ENCODE peak calls at places on chromosomes 12 and 14, in nine cellular contexts. C, E, T, Q, Y, N, L, R and P are unnamed samples.

GRCh38 chr12:93176166-93176565 is 201.6 kb upstream of the NUDT4 start:
- DNase-seq in C (no peak), E (no peak), T (no peak), Q (no peak), Y (no peak), N (peak; percentile 55), L (no peak), R (no peak), P (no peak)

GRCh38 chr14:90547250-90547649 is 150.4 kb downstream of the CALM1 start:
- DNase-seq in C (no peak), E (no peak), T (no peak), Q (no peak), Y (no peak), N (no peak), L (no peak), R (no peak), P (no peak)

GRCh38 chr12:93130371-93131049 is 201.4 kb upstream of the EEA1 start:
- DNase-seq in C (no peak), E (no peak), T (no peak), Q (no peak), Y (no peak), N (no peak), L (no peak), R (peak; percentile 9), P (no peak)

GRCh38 chr12:93593833-93594232 is 21.4 kb downstream of the SOCS2 start:
- DNase-seq in C (no peak), E (no peak), T (no peak), Q (no peak), Y (no peak), N (no peak), L (no peak), R (peak; percentile 36), P (no peak)

GRCh38 chr12:53960187-53961024 is 5.7 kb downstream of the HOXC12 start:
- DNase-seq in C (no peak), E (no peak), T (no peak), Q (no peak), Y (no peak), N (no peak), L (no peak), R (no peak), P (no peak)

GRCh38 chr14:105012171-105012985 is 8.5 kb downstream of the CDCA4 start:
- DNase-seq in C (no peak), E (no peak), T (no peak), Q (no peak), Y (no peak), N (no peak), L (no peak), R (no peak), P (no peak)

GRCh38 chr12:38704455-38704854 is 200.9 kb downstream of the CPNE8 start:
- DNase-seq in C (no peak), E (no peak), T (no peak), Q (no peak), Y (no peak), N (no peak), L (no peak), R (no peak), P (no peak)

GRCh38 chr12:1811281-1811947 is 9.0 kb upstream of the LRTM2 start:
- DNase-seq in C (no peak), E (no peak), T (no peak), Q (no peak), Y (no peak), N (peak; percentile 69), L (no peak), R (no peak), P (no peak)

GRCh38 chr12:18139254-18139653 is 49.3 kb upstream of the RERGL start:
- DNase-seq in C (no peak), E (no peak), T (no peak), Q (no peak), Y (no peak), N (no peak), L (no peak), R (no peak), P (no peak)

GRCh38 chr12:89162704-89163261 is 189.5 kb downstream of the DUSP6 start:
- DNase-seq in C (peak; percentile 75), E (no peak), T (no peak), Q (peak; percentile 62), Y (peak; percentile 81), N (peak; percentile 98), L (peak; percentile 16), R (peak; percentile 57), P (no peak)

GRCh38 chr14:35193161-35193560 is 70.8 kb downstream of the PRORP start:
- DNase-seq in C (no peak), E (no peak), T (no peak), Q (no peak), Y (no peak), N (no peak), L (no peak), R (no peak), P (no peak)

GRCh38 chr12:82019533-82019932 is 260.4 kb upstream of the PPFIA2 start:
- DNase-seq in C (no peak), E (no peak), T (no peak), Q (no peak), Y (no peak), N (peak; percentile 26), L (no peak), R (peak; percentile 34), P (peak; percentile 4)

GRCh38 chr14:45679852-45680251 is 426.9 kb upstream of the MIS18BP1 start:
- DNase-seq in C (peak; percentile 49), E (no peak), T (no peak), Q (no peak), Y (no peak), N (peak; percentile 29), L (no peak), R (no peak), P (no peak)

GRCh38 chr14:72443991-72444431 is 449.9 kb downstream of the DPF3 start:
- DNase-seq in C (no peak), E (no peak), T (no peak), Q (no peak), Y (no peak), N (no peak), L (no peak), R (no peak), P (no peak)

GRCh38 chr12:50971946-50972345 is 19.6 kb downstream of the HIGD1C start:
- DNase-seq in C (no peak), E (no peak), T (no peak), Q (no peak), Y (no peak), N (peak; percentile 44), L (no peak), R (no peak), P (no peak)
- H3K36me3 ChIP-seq in C (peaks cover 2% of the 10 kb centered on the region), E (peaks cover 10% of the 10 kb centered on the region), T (no peaks in the 10 kb centered on the region), Q (peaks cover 19% of the 10 kb centered on the region), Y (no peaks in the 10 kb centered on the region), N (no peaks in the 10 kb centered on the region), L (no peaks in the 10 kb centered on the region), R (no peaks in the 10 kb centered on the region), P (no peaks in the 10 kb centered on the region)

GRCh38 chr14:93108105-93108504 is 7.6 kb downstream of the ITPK1 start:
- DNase-seq in C (no peak), E (no peak), T (no peak), Q (no peak), Y (no peak), N (no peak), L (no peak), R (no peak), P (no peak)

GRCh38 chr14:93106541-93107156 is 9.1 kb downstream of the ITPK1 start:
- DNase-seq in C (no peak), E (no peak), T (no peak), Q (no peak), Y (no peak), N (no peak), L (no peak), R (no peak), P (no peak)

GRCh38 chr14:93107383-93107782 is 8.3 kb downstream of the ITPK1 start:
- DNase-seq in C (no peak), E (no peak), T (no peak), Q (no peak), Y (no peak), N (no peak), L (no peak), R (no peak), P (no peak)

GRCh38 chr14:93110856-93111419 is 4.8 kb downstream of the ITPK1 start:
- DNase-seq in C (no peak), E (no peak), T (no peak), Q (no peak), Y (no peak), N (no peak), L (no peak), R (no peak), P (no peak)

GRCh38 chr14:93109572-93110481 is 5.9 kb downstream of the ITPK1 start:
- DNase-seq in C (no peak), E (no peak), T (no peak), Q (no peak), Y (no peak), N (no peak), L (no peak), R (no peak), P (no peak)
- H3K4me1 ChIP-seq in C (peaks cover 21% of the 10 kb centered on the region), E (peaks cover 13% of the 10 kb centered on the region), T (peaks cover 15% of the 10 kb centered on the region), Q (peaks cover 65% of the 10 kb centered on the region), Y (no peaks in the 10 kb centered on the region), N (peaks cover 11% of the 10 kb centered on the region), L (no peaks in the 10 kb centered on the region), R (peaks cover 4% of the 10 kb centered on the region), P (peaks cover 4% of the 10 kb centered on the region)

GRCh38 chr12:105253882-105254513 is 18.0 kb upstream of the APPL2 start:
- DNase-seq in C (peak; percentile 85), E (no peak), T (no peak), Q (no peak), Y (peak; percentile 49), N (peak; percentile 59), L (no peak), R (no peak), P (no peak)
- H3K4me3 ChIP-seq in C (peak overlapping the region; percentile 39), E (no peak overlapping the region), T (no peak overlapping the region), Q (no peak overlapping the region), Y (no peak overlapping the region), N (no peak overlapping the region), L (no peak overlapping the region), R (no peak overlapping the region), P (no peak overlapping the region)

GRCh38 chr12:122322501-122322900 is 56.2 kb upstream of the VPS33A start:
- DNase-seq in C (no peak), E (no peak), T (peak; percentile 11), Q (no peak), Y (no peak), N (peak; percentile 16), L (no peak), R (no peak), P (no peak)
- H3K36me3 ChIP-seq in C (peaks cover 35% of the 10 kb centered on the region), E (no peaks in the 10 kb centered on the region), T (peaks cover 43% of the 10 kb centered on the region), Q (peaks cover 94% of the 10 kb centered on the region), Y (peaks cover 8% of the 10 kb centered on the region), N (peaks cover 19% of the 10 kb centered on the region), L (peaks cover 11% of the 10 kb centered on the region), R (no peaks in the 10 kb centered on the region), P (peaks cover 1% of the 10 kb centered on the region)